ENCODE peak calls at places on chromosomes 12 and 14, in six cellular contexts. One of them, this sample, is unnamed.

GRCh38 chr14:35355981-35356839 is 48.3 kb downstream of the NFKBIA start:
- DNase-seq in HCT116: peak; percentile 40
- DNase-seq in neural progenitor cell: no peak
- DNase-seq in GM23248: peak; percentile 60
- DNase-seq in PC-3: peak; percentile 53
- DNase-seq in GM23338: no peak
- DNase-seq in this sample: no peak

GRCh38 chr12:48996794-48997718 is 2.1 kb downstream of the DDN start:
- DNase-seq in GM23248: peak; percentile 87
- DNase-seq in neural progenitor cell: peak; percentile 94
- DNase-seq in PC-3: peak; percentile 75
- DNase-seq in HCT116: no peak
- DNase-seq in GM23338: peak; percentile 95
- DNase-seq in this sample: peak; percentile 71

GRCh38 chr12:105196090-105196489 is 39.9 kb downstream of the APPL2 start:
- DNase-seq in neural progenitor cell: no peak
- DNase-seq in GM23248: no peak
- DNase-seq in GM23338: no peak
- DNase-seq in HCT116: no peak
- DNase-seq in PC-3: no peak
- DNase-seq in this sample: no peak

GRCh38 chr14:92437729-92438280 is 75.8 kb upstream of the RIN3 start:
- DNase-seq in PC-3: no peak
- DNase-seq in HCT116: no peak
- DNase-seq in neural progenitor cell: no peak
- DNase-seq in GM23248: no peak
- DNase-seq in GM23338: no peak
- DNase-seq in this sample: no peak

GRCh38 chr12:114476159-114476558 is 70.2 kb upstream of the TBX5 start:
- DNase-seq in PC-3: peak; percentile 62
- DNase-seq in GM23248: peak; percentile 81
- DNase-seq in GM23338: peak; percentile 62
- DNase-seq in neural progenitor cell: peak; percentile 37
- DNase-seq in HCT116: peak; percentile 13
- DNase-seq in this sample: no peak

GRCh38 chr14:68977137-68977740 is 1.9 kb downstream of the ACTN1 start:
- DNase-seq in PC-3: no peak
- DNase-seq in neural progenitor cell: peak; percentile 63
- DNase-seq in HCT116: no peak
- DNase-seq in GM23248: no peak
- DNase-seq in GM23338: no peak
- DNase-seq in this sample: no peak

GRCh38 chr12:105705765-105706164 is 375.3 kb downstream of the C12orf75 start:
- DNase-seq in HCT116: peak; percentile 33
- DNase-seq in PC-3: peak; percentile 61
- DNase-seq in neural progenitor cell: peak; percentile 68
- DNase-seq in GM23248: peak; percentile 61
- DNase-seq in GM23338: peak; percentile 81
- DNase-seq in this sample: peak; percentile 29

GRCh38 chr14:94695231-94695630 is 74.7 kb downstream of the GSC start:
- DNase-seq in HCT116: no peak
- DNase-seq in neural progenitor cell: no peak
- DNase-seq in PC-3: no peak
- DNase-seq in GM23248: no peak
- DNase-seq in GM23338: no peak
- DNase-seq in this sample: no peak

DNA sequence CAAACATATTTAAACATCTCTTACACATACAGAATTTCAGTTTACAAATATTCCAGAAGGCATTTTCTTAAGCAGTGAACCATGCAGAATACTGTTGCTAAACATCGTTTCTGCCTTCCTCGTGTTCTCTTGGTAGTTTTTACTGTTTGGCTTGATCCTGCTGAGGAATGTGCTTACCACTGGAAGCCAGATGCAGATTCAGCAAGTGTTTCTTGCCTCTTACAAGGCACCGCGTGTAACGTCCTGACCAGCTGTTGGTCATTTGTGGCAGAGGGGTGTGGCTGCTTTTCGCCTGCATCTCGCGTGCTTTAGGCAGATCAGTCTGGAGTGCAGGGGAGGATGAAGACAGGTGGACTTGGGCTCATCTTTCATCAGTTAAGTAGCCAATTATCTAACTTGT is 12.4 kb downstream of the EIF2B1 start:
- DNase-seq in GM23248: peak; percentile 41
- DNase-seq in HCT116: no peak
- DNase-seq in neural progenitor cell: no peak
- DNase-seq in PC-3: no peak
- DNase-seq in GM23338: no peak
- DNase-seq in this sample: no peak
- TF ChIP-seq EZH2phosphoT487 in GM23248: no peak
- TF ChIP-seq EZH2phosphoT487 in HCT116: no peak
- TF ChIP-seq EZH2phosphoT487 in neural progenitor cell: no peak
- TF ChIP-seq EZH2phosphoT487 in PC-3: no peak
- TF ChIP-seq EZH2phosphoT487 in GM23338: no peak
- TF ChIP-seq EZH2phosphoT487 in this sample: no peak

GRCh38 chr12:32532951-32533350 is 133.6 kb downstream of the FGD4 start:
- DNase-seq in PC-3: no peak
- DNase-seq in GM23338: no peak
- DNase-seq in HCT116: no peak
- DNase-seq in neural progenitor cell: peak; percentile 16
- DNase-seq in GM23248: no peak
- DNase-seq in this sample: peak; percentile 65
- H3K4me1 ChIP-seq in PC-3: peaks cover 15% of the 10 kb centered on the region
- H3K4me1 ChIP-seq in GM23338: peaks cover 31% of the 10 kb centered on the region
- H3K4me1 ChIP-seq in HCT116: no peaks in the 10 kb centered on the region
- H3K4me1 ChIP-seq in neural progenitor cell: peaks cover 27% of the 10 kb centered on the region
- H3K4me1 ChIP-seq in GM23248: peaks cover 26% of the 10 kb centered on the region
- H3K4me1 ChIP-seq in this sample: peaks cover 54% of the 10 kb centered on the region

GRCh38 chr12:2341871-2342270 is 289.1 kb downstream of the CACNA1C start:
- DNase-seq in neural progenitor cell: no peak
- DNase-seq in PC-3: peak; percentile 38
- DNase-seq in HCT116: no peak
- DNase-seq in GM23248: peak; percentile 87
- DNase-seq in GM23338: no peak
- DNase-seq in this sample: no peak
- TF ChIP-seq EZH2phosphoT487 in neural progenitor cell: no peak
- TF ChIP-seq EZH2phosphoT487 in PC-3: no peak
- TF ChIP-seq EZH2phosphoT487 in HCT116: no peak
- TF ChIP-seq EZH2phosphoT487 in GM23248: no peak
- TF ChIP-seq EZH2phosphoT487 in GM23338: no peak
- TF ChIP-seq EZH2phosphoT487 in this sample: no peak

GRCh38 chr14:26385302-26385701 is 212.5 kb downstream of the NOVA1 start:
- DNase-seq in GM23248: no peak
- DNase-seq in GM23338: no peak
- DNase-seq in neural progenitor cell: no peak
- DNase-seq in HCT116: no peak
- DNase-seq in PC-3: no peak
- DNase-seq in this sample: no peak
- H3K4me1 ChIP-seq in GM23248: no peaks in the 10 kb centered on the region
- H3K4me1 ChIP-seq in GM23338: no peaks in the 10 kb centered on the region
- H3K4me1 ChIP-seq in neural progenitor cell: no peaks in the 10 kb centered on the region
- H3K4me1 ChIP-seq in HCT116: no peaks in the 10 kb centered on the region
- H3K4me1 ChIP-seq in PC-3: peaks cover 9% of the 10 kb centered on the region
- H3K4me1 ChIP-seq in this sample: no peaks in the 10 kb centered on the region

GRCh38 chr14:91371011-91371989 is 46.3 kb downstream of the CCDC88C start:
- DNase-seq in HCT116: no peak
- DNase-seq in GM23248: no peak
- DNase-seq in GM23338: no peak
- DNase-seq in neural progenitor cell: no peak
- DNase-seq in PC-3: no peak
- DNase-seq in this sample: no peak
- TF ChIP-seq EZH2phosphoT487 in HCT116: no peak
- TF ChIP-seq EZH2phosphoT487 in GM23248: no peak
- TF ChIP-seq EZH2phosphoT487 in GM23338: no peak
- TF ChIP-seq EZH2phosphoT487 in neural progenitor cell: no peak
- TF ChIP-seq EZH2phosphoT487 in PC-3: no peak
- TF ChIP-seq EZH2phosphoT487 in this sample: no peak

GRCh38 chr14:20332946-20333782 is at the start of gene CCNB1IP1:
- DNase-seq in HCT116: peak; percentile 91
- DNase-seq in neural progenitor cell: peak; percentile 83
- DNase-seq in GM23338: peak; percentile 97
- DNase-seq in GM23248: peak; percentile 86
- DNase-seq in PC-3: peak; percentile 94
- DNase-seq in this sample: peak; percentile 91
- H3K4me1 ChIP-seq in HCT116: peaks cover 16% of the 10 kb centered on the region
- H3K4me1 ChIP-seq in neural progenitor cell: peaks cover 10% of the 10 kb centered on the region
- H3K4me1 ChIP-seq in GM23338: peaks cover 16% of the 10 kb centered on the region
- H3K4me1 ChIP-seq in GM23248: peaks cover 6% of the 10 kb centered on the region
- H3K4me1 ChIP-seq in PC-3: peaks cover 10% of the 10 kb centered on the region
- H3K4me1 ChIP-seq in this sample: peaks cover 49% of the 10 kb centered on the region

GRCh38 chr14:61344437-61345143 is 23.2 kb downstream of the PRKCH start:
- DNase-seq in HCT116: no peak
- DNase-seq in neural progenitor cell: no peak
- DNase-seq in GM23248: no peak
- DNase-seq in GM23338: no peak
- DNase-seq in PC-3: no peak
- DNase-seq in this sample: no peak
- TF ChIP-seq EZH2phosphoT487 in HCT116: no peak
- TF ChIP-seq EZH2phosphoT487 in neural progenitor cell: no peak
- TF ChIP-seq EZH2phosphoT487 in GM23248: no peak
- TF ChIP-seq EZH2phosphoT487 in GM23338: no peak
- TF ChIP-seq EZH2phosphoT487 in PC-3: no peak
- TF ChIP-seq EZH2phosphoT487 in this sample: no peak

GRCh38 chr12:50017047-50017446 is 8.2 kb downstream of the RACGAP1 start:
- DNase-seq in HCT116: no peak
- DNase-seq in neural progenitor cell: no peak
- DNase-seq in GM23338: no peak
- DNase-seq in GM23248: peak; percentile 96
- DNase-seq in PC-3: no peak
- DNase-seq in this sample: no peak
- H3K4me1 ChIP-seq in HCT116: no peaks in the 10 kb centered on the region
- H3K4me1 ChIP-seq in neural progenitor cell: no peaks in the 10 kb centered on the region
- H3K4me1 ChIP-seq in GM23338: peaks cover 6% of the 10 kb centered on the region
- H3K4me1 ChIP-seq in GM23248: peaks cover 23% of the 10 kb centered on the region
- H3K4me1 ChIP-seq in PC-3: peaks cover 2% of the 10 kb centered on the region
- H3K4me1 ChIP-seq in this sample: peaks cover 24% of the 10 kb centered on the region